ENCODE peak calls at places on chromosomes 5 and 9, in seven cellular contexts. I is HTR-8/SVneo; Q is stimulated activated CD8-positive, alpha-beta memory T cell treated with anti-CD3 and anti-CD28 coated beads, Interleukin-15, amount 100 ng/mL, for 1 hour; M is fibroblast of the aortic adventitia; V is HEK293T; B is Calu3; N is adrenal gland. R is an unnamed sample.

GRCh38 chr9:108258640-108259039 is 597.1 kb downstream of the ACTL7B start:
- DNase-seq in B (no peak), Q (no peak), I (no peak), M (no peak), V (no peak), N (no peak), R (no peak)

GRCh38 chr5:176700239-176700847 is 53.1 kb downstream of the TSPAN17 start:
- DNase-seq in Q (no peak), B (peak), I (peak), V (peak), M (no peak), N (no peak), R (no peak)

GRCh38 chr9:115524467-115525059 is 406.6 kb upstream of the TNC start:
- DNase-seq in Q (no peak), I (peak), N (peak), B (peak), V (peak), M (peak), R (peak)

GRCh38 chr5:107251151-107251550 is 419.6 kb downstream of the EFNA5 start:
- DNase-seq in I (no peak), B (no peak), V (no peak), N (no peak), Q (no peak), M (no peak), R (no peak)

GRCh38 chr9:125361837-125362531 is 100.4 kb downstream of the GAPVD1 start:
- DNase-seq in N (no peak), V (no peak), I (no peak), B (no peak), Q (no peak), M (peak), R (no peak)

GRCh38 chr5:28726815-28727214 is 1688.4 kb upstream of the CDH9 start:
- DNase-seq in N (no peak), V (no peak), B (no peak), I (no peak), M (no peak), Q (no peak), R (no peak)

GRCh38 chr5:138065102-138065501 is 18.7 kb upstream of the WNT8A start:
- DNase-seq in I (no peak), V (peak), M (no peak), N (no peak), B (peak), Q (no peak), R (no peak)

GRCh38 chr9:119639287-119639955 is 270.2 kb upstream of the BRINP1 start:
- DNase-seq in I (no peak), V (no peak), Q (no peak), N (peak), B (no peak), M (no peak), R (peak)

GRCh38 chr5:93735378-93735777 is 6.0 kb downstream of the POU5F2 start:
- DNase-seq in Q (no peak), N (no peak), M (peak), V (no peak), I (no peak), B (no peak), R (no peak)

GRCh38 chr5:181052928-181053759 is 13.1 kb downstream of the BTNL9 start:
- DNase-seq in B (peak), M (no peak), Q (no peak), V (peak), N (no peak), I (no peak), R (no peak)

GRCh38 chr5:66904189-66904588 is 292.4 kb downstream of the CD180 start:
- DNase-seq in Q (no peak), B (no peak), N (no peak), V (no peak), I (no peak), M (no peak), R (no peak)

GRCh38 chr5:78647411-78647818 is 1.2 kb downstream of the LHFPL2 start:
- DNase-seq in Q (no peak), I (peak), B (peak), N (no peak), M (peak), V (no peak), R (no peak)

GRCh38 chr5:17156463-17156862 is 61.0 kb upstream of the BASP1 start:
- DNase-seq in N (no peak), Q (no peak), V (no peak), M (no peak), B (no peak), I (no peak), R (no peak)

GRCh38 chr5:6236170-6236793 is 142.1 kb downstream of the MED10 start:
- DNase-seq in N (no peak), V (no peak), Q (no peak), M (no peak), I (no peak), B (no peak), R (no peak)

R was measured in kidney epithelial cell.